ENCODE peak calls at places on chromosome 20, in eight cellular contexts. One of them, this sample, is unnamed.
A peak's percentile ranks its signal among the peaks of the same experiment; 100 is the strongest.

GRCh38 chr20:48668451-48668946 is 159.3 kb downstream of the PREX1 start:
- DNase-seq in transverse colon: no peak
- DNase-seq in HCT116: no peak
- DNase-seq in stomach: no peak
- DNase-seq in HL-60: no peak
- DNase-seq in K562: no peak
- DNase-seq in GM12878: no peak
- DNase-seq in endothelial cell of umbilical vein: no peak
- DNase-seq in this sample: peak; percentile 75

GRCh38 chr20:31608256-31608980 is 3.3 kb downstream of the ID1 start:
- DNase-seq in HCT116: peak; percentile 91
- DNase-seq in GM12878: no peak
- DNase-seq in transverse colon: peak; percentile 92
- DNase-seq in stomach: peak; percentile 92
- DNase-seq in K562: peak; percentile 82
- DNase-seq in HL-60: no peak
- DNase-seq in endothelial cell of umbilical vein: peak; percentile 81
- DNase-seq in this sample: peak; percentile 85

GRCh38 chr20:5981139-5981538 is 30.7 kb downstream of the MCM8 start:
- DNase-seq in transverse colon: no peak
- DNase-seq in GM12878: no peak
- DNase-seq in HL-60: no peak
- DNase-seq in HCT116: no peak
- DNase-seq in K562: no peak
- DNase-seq in stomach: no peak
- DNase-seq in endothelial cell of umbilical vein: no peak
- DNase-seq in this sample: no peak

GRCh38 chr20:64246616-64247311 is 8.8 kb upstream of the PCMTD2 start:
- DNase-seq in HL-60: no peak
- DNase-seq in endothelial cell of umbilical vein: no peak
- DNase-seq in K562: no peak
- DNase-seq in HCT116: no peak
- DNase-seq in transverse colon: no peak
- DNase-seq in GM12878: no peak
- DNase-seq in stomach: peak; percentile 11
- DNase-seq in this sample: peak; percentile 66

GRCh38 chr20:38157635-38158495 is 7.2 kb downstream of the TGM2 start:
- DNase-seq in HL-60: no peak
- DNase-seq in GM12878: no peak
- DNase-seq in K562: no peak
- DNase-seq in HCT116: no peak
- DNase-seq in stomach: no peak
- DNase-seq in transverse colon: no peak
- DNase-seq in endothelial cell of umbilical vein: peak; percentile 87
- DNase-seq in this sample: no peak

GRCh38 chr20:49268600-49269365 is 9.1 kb downstream of the ZNFX1 start:
- DNase-seq in stomach: no peak
- DNase-seq in K562: no peak
- DNase-seq in endothelial cell of umbilical vein: no peak
- DNase-seq in GM12878: no peak
- DNase-seq in HL-60: no peak
- DNase-seq in HCT116: no peak
- DNase-seq in transverse colon: no peak
- DNase-seq in this sample: no peak

GRCh38 chr20:20548527-20549266 is 163.7 kb downstream of the RALGAPA2 start:
- DNase-seq in stomach: peak; percentile 46
- DNase-seq in endothelial cell of umbilical vein: no peak
- DNase-seq in K562: no peak
- DNase-seq in HCT116: no peak
- DNase-seq in transverse colon: no peak
- DNase-seq in HL-60: no peak
- DNase-seq in GM12878: no peak
- DNase-seq in this sample: no peak

GRCh38 chr20:60071965-60072364 is 113.7 kb downstream of the CDH26 start:
- DNase-seq in transverse colon: no peak
- DNase-seq in stomach: no peak
- DNase-seq in K562: no peak
- DNase-seq in HL-60: no peak
- DNase-seq in endothelial cell of umbilical vein: no peak
- DNase-seq in GM12878: no peak
- DNase-seq in HCT116: no peak
- DNase-seq in this sample: no peak

GRCh38 chr20:59575653-59576052 is 28.7 kb upstream of the PHACTR3 start:
- DNase-seq in stomach: no peak
- DNase-seq in HCT116: no peak
- DNase-seq in transverse colon: no peak
- DNase-seq in K562: no peak
- DNase-seq in HL-60: no peak
- DNase-seq in endothelial cell of umbilical vein: no peak
- DNase-seq in GM12878: no peak
- DNase-seq in this sample: peak; percentile 61

GRCh38 chr20:41654884-41655283 is 36.7 kb upstream of the CHD6 start:
- DNase-seq in stomach: peak; percentile 32
- DNase-seq in K562: peak; percentile 36
- DNase-seq in transverse colon: no peak
- DNase-seq in endothelial cell of umbilical vein: no peak
- DNase-seq in GM12878: no peak
- DNase-seq in HL-60: no peak
- DNase-seq in HCT116: no peak
- DNase-seq in this sample: no peak

GRCh38 chr20:14986026-14986655 is 648.7 kb upstream of the FLRT3 start:
- DNase-seq in HCT116: no peak
- DNase-seq in endothelial cell of umbilical vein: peak; percentile 82
- DNase-seq in stomach: peak; percentile 94
- DNase-seq in transverse colon: peak; percentile 88
- DNase-seq in HL-60: no peak
- DNase-seq in GM12878: no peak
- DNase-seq in K562: no peak
- DNase-seq in this sample: no peak

GRCh38 chr20:731891-732560 is 36.3 kb downstream of the SLC52A3 start:
- DNase-seq in HCT116: no peak
- DNase-seq in K562: no peak
- DNase-seq in stomach: no peak
- DNase-seq in GM12878: no peak
- DNase-seq in endothelial cell of umbilical vein: no peak
- DNase-seq in transverse colon: no peak
- DNase-seq in HL-60: no peak
- DNase-seq in this sample: peak; percentile 28

GRCh38 chr20:733806-734205 is 34.5 kb downstream of the SLC52A3 start:
- DNase-seq in HCT116: no peak
- DNase-seq in endothelial cell of umbilical vein: no peak
- DNase-seq in stomach: no peak
- DNase-seq in transverse colon: no peak
- DNase-seq in K562: no peak
- DNase-seq in HL-60: no peak
- DNase-seq in GM12878: no peak
- DNase-seq in this sample: peak; percentile 58

GRCh38 chr20:728022-728944 is 40.0 kb downstream of the SLC52A3 start:
- DNase-seq in transverse colon: peak; percentile 22
- DNase-seq in stomach: peak; percentile 60
- DNase-seq in K562: peak; percentile 87
- DNase-seq in HL-60: peak; percentile 13
- DNase-seq in GM12878: no peak
- DNase-seq in HCT116: no peak
- DNase-seq in endothelial cell of umbilical vein: peak; percentile 48
- DNase-seq in this sample: peak; percentile 74

GRCh38 chr20:730005-730404 is 38.3 kb downstream of the SLC52A3 start:
- DNase-seq in HL-60: no peak
- DNase-seq in endothelial cell of umbilical vein: no peak
- DNase-seq in transverse colon: no peak
- DNase-seq in HCT116: no peak
- DNase-seq in GM12878: no peak
- DNase-seq in K562: no peak
- DNase-seq in stomach: no peak
- DNase-seq in this sample: peak; percentile 7

GRCh38 chr20:732727-733126 is 35.6 kb downstream of the SLC52A3 start:
- DNase-seq in HL-60: no peak
- DNase-seq in HCT116: no peak
- DNase-seq in endothelial cell of umbilical vein: no peak
- DNase-seq in GM12878: no peak
- DNase-seq in K562: no peak
- DNase-seq in transverse colon: no peak
- DNase-seq in stomach: no peak
- DNase-seq in this sample: peak; percentile 7
- H3K27ac ChIP-seq in HL-60: no peak overlapping the region
- H3K27ac ChIP-seq in HCT116: no peak overlapping the region
- H3K27ac ChIP-seq in endothelial cell of umbilical vein: no peak overlapping the region
- H3K27ac ChIP-seq in GM12878: no peak overlapping the region
- H3K27ac ChIP-seq in K562: no peak overlapping the region
- H3K27ac ChIP-seq in transverse colon: no peak overlapping the region
- H3K27ac ChIP-seq in stomach: no peak overlapping the region
- H3K27ac ChIP-seq in this sample: no peak overlapping the region

GRCh38 chr20:25226433-25227316 is 21.2 kb upstream of the PYGB start:
- DNase-seq in K562: no peak
- DNase-seq in GM12878: no peak
- DNase-seq in HL-60: no peak
- DNase-seq in HCT116: no peak
- DNase-seq in endothelial cell of umbilical vein: peak; percentile 14
- DNase-seq in transverse colon: no peak
- DNase-seq in stomach: no peak
- DNase-seq in this sample: peak; percentile 69

GRCh38 chr20:25225642-25226432 is 22.0 kb upstream of the PYGB start:
- DNase-seq in stomach: no peak
- DNase-seq in K562: no peak
- DNase-seq in GM12878: no peak
- DNase-seq in transverse colon: no peak
- DNase-seq in HCT116: no peak
- DNase-seq in HL-60: no peak
- DNase-seq in endothelial cell of umbilical vein: no peak
- DNase-seq in this sample: peak; percentile 64

GRCh38 chr20:25224941-25225340 is 22.9 kb upstream of the PYGB start:
- DNase-seq in stomach: no peak
- DNase-seq in GM12878: no peak
- DNase-seq in HL-60: no peak
- DNase-seq in endothelial cell of umbilical vein: no peak
- DNase-seq in transverse colon: no peak
- DNase-seq in K562: no peak
- DNase-seq in HCT116: no peak
- DNase-seq in this sample: peak; percentile 68

GRCh38 chr20:25229486-25230176 is 18.3 kb upstream of the PYGB start:
- DNase-seq in endothelial cell of umbilical vein: no peak
- DNase-seq in HCT116: no peak
- DNase-seq in K562: no peak
- DNase-seq in transverse colon: no peak
- DNase-seq in GM12878: no peak
- DNase-seq in stomach: no peak
- DNase-seq in HL-60: no peak
- DNase-seq in this sample: no peak

DNA sequence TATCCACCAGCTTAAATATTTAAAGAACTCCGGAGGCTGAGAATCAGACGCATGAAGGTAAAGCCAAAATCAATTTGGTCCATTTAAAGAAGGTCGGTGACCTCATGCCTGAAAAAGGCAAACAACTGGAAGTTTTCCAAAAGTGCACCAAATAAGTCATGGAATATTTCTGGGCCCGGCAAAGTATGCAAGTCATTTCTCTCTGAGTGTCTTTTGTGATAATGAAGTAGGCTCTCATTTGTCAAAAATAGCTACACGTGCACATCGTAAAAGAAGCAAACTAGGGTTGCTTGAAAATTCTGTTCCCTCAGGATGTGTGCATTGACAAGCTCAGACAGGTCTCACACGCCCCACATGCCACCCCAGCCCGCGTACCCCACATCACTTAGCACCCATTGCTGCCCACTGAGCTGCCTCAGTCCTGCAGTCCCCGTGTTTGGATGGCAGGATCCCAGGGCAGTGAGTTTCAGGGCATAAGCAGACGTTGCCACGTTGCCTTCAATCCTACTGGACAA is 20.5 kb upstream of the PYGB start:
- DNase-seq in stomach: no peak
- DNase-seq in transverse colon: no peak
- DNase-seq in endothelial cell of umbilical vein: peak; percentile 47
- DNase-seq in HL-60: no peak
- DNase-seq in HCT116: no peak
- DNase-seq in GM12878: no peak
- DNase-seq in K562: peak; percentile 71
- DNase-seq in this sample: peak; percentile 65
- TF ChIP-seq POLR2AphosphoS5 in stomach: peak; percentile 7
- TF ChIP-seq POLR2AphosphoS5 in transverse colon: peak; percentile 11
- TF ChIP-seq POLR2AphosphoS5 in endothelial cell of umbilical vein: no peak
- TF ChIP-seq POLR2AphosphoS5 in HL-60: no peak
- TF ChIP-seq POLR2AphosphoS5 in HCT116: no peak
- TF ChIP-seq POLR2AphosphoS5 in GM12878: no peak
- TF ChIP-seq POLR2AphosphoS5 in K562: no peak
- TF ChIP-seq POLR2AphosphoS5 in this sample: no peak

GRCh38 chr20:53950031-53950430 is 120.4 kb downstream of the BCAS1 start:
- DNase-seq in transverse colon: no peak
- DNase-seq in endothelial cell of umbilical vein: no peak
- DNase-seq in HL-60: no peak
- DNase-seq in HCT116: no peak
- DNase-seq in K562: no peak
- DNase-seq in GM12878: no peak
- DNase-seq in stomach: no peak
- DNase-seq in this sample: no peak

GRCh38 chr20:53949319-53949839 is 121.0 kb downstream of the BCAS1 start:
- DNase-seq in K562: no peak
- DNase-seq in HL-60: no peak
- DNase-seq in stomach: peak; percentile 51
- DNase-seq in endothelial cell of umbilical vein: peak; percentile 63
- DNase-seq in HCT116: no peak
- DNase-seq in GM12878: no peak
- DNase-seq in transverse colon: peak; percentile 69
- DNase-seq in this sample: peak; percentile 90

GRCh38 chr20:53950578-53950977 is 119.8 kb downstream of the BCAS1 start:
- DNase-seq in stomach: no peak
- DNase-seq in HL-60: no peak
- DNase-seq in endothelial cell of umbilical vein: no peak
- DNase-seq in HCT116: no peak
- DNase-seq in transverse colon: no peak
- DNase-seq in GM12878: no peak
- DNase-seq in K562: no peak
- DNase-seq in this sample: no peak

GRCh38 chr20:53947501-53948195 is 122.7 kb downstream of the BCAS1 start:
- DNase-seq in HCT116: no peak
- DNase-seq in stomach: no peak
- DNase-seq in GM12878: no peak
- DNase-seq in transverse colon: no peak
- DNase-seq in K562: no peak
- DNase-seq in endothelial cell of umbilical vein: no peak
- DNase-seq in HL-60: no peak
- DNase-seq in this sample: no peak

GRCh38 chr20:53948383-53949318 is 121.7 kb downstream of the BCAS1 start:
- DNase-seq in GM12878: no peak
- DNase-seq in endothelial cell of umbilical vein: no peak
- DNase-seq in K562: no peak
- DNase-seq in stomach: no peak
- DNase-seq in transverse colon: no peak
- DNase-seq in HCT116: no peak
- DNase-seq in HL-60: no peak
- DNase-seq in this sample: no peak
- H3K27ac ChIP-seq in GM12878: peak overlapping the region; percentile 74
- H3K27ac ChIP-seq in endothelial cell of umbilical vein: peak overlapping the region; percentile 38
- H3K27ac ChIP-seq in K562: no peak overlapping the region
- H3K27ac ChIP-seq in stomach: no peak overlapping the region
- H3K27ac ChIP-seq in transverse colon: no peak overlapping the region
- H3K27ac ChIP-seq in HCT116: no peak overlapping the region
- H3K27ac ChIP-seq in HL-60: no peak overlapping the region
- H3K27ac ChIP-seq in this sample: peak overlapping the region; percentile 15

DNA sequence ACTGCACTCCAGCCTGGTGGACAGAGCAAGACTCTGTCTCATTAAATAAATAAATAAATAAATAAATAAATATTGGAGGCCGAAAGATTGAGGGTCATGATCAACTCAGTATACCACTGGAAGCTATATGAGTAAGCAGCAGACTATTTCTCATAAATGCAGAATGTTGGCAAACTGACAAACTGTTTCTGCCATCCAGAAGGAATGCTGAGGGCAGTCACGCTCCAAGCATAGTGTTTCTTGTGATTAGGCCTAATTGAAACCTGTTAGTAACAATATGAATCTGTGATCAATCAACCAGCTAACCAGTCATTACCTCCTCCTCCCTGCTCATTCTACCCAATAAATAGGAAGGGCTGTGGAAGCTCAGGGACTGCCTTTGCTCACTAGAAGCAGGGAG is 15.2 kb upstream of the KCNK15 start:
- DNase-seq in GM12878: no peak
- DNase-seq in stomach: no peak
- DNase-seq in HL-60: no peak
- DNase-seq in K562: no peak
- DNase-seq in HCT116: peak; percentile 70
- DNase-seq in endothelial cell of umbilical vein: peak; percentile 88
- DNase-seq in transverse colon: no peak
- DNase-seq in this sample: no peak
- TF ChIP-seq POLR2AphosphoS5 in GM12878: no peak
- TF ChIP-seq POLR2AphosphoS5 in stomach: no peak
- TF ChIP-seq POLR2AphosphoS5 in HL-60: no peak
- TF ChIP-seq POLR2AphosphoS5 in K562: no peak
- TF ChIP-seq POLR2AphosphoS5 in HCT116: no peak
- TF ChIP-seq POLR2AphosphoS5 in endothelial cell of umbilical vein: peak; percentile 19
- TF ChIP-seq POLR2AphosphoS5 in transverse colon: no peak
- TF ChIP-seq POLR2AphosphoS5 in this sample: no peak

This sample was measured in spleen.